ENCODE peak calls at places on chromosomes 6 and 20, in eight cellular contexts. One of them, this sample, is unnamed.

GRCh38 chr20:19074828-19075516 is 137.5 kb upstream of the SLC24A3 start:
- DNase-seq in CD8-positive, alpha-beta T cell: no peak
- DNase-seq in left ventricle myocardium inferior: peak; percentile 19
- DNase-seq in neural progenitor cell: no peak
- DNase-seq in GM12865: peak; percentile 87
- DNase-seq in astrocyte of the spinal cord: no peak
- DNase-seq in endothelial cell: no peak
- DNase-seq in psoas muscle: no peak
- DNase-seq in this sample: peak; percentile 42

GRCh38 chr20:42191140-42191860 is 573.1 kb upstream of the CHD6 start:
- DNase-seq in neural progenitor cell: peak; percentile 26
- DNase-seq in CD8-positive, alpha-beta T cell: no peak
- DNase-seq in astrocyte of the spinal cord: no peak
- DNase-seq in left ventricle myocardium inferior: no peak
- DNase-seq in endothelial cell: no peak
- DNase-seq in GM12865: no peak
- DNase-seq in psoas muscle: no peak
- DNase-seq in this sample: no peak

GRCh38 chr6:15183979-15184378 is 61.9 kb upstream of the JARID2 start:
- DNase-seq in neural progenitor cell: no peak
- DNase-seq in endothelial cell: no peak
- DNase-seq in psoas muscle: no peak
- DNase-seq in GM12865: no peak
- DNase-seq in astrocyte of the spinal cord: no peak
- DNase-seq in CD8-positive, alpha-beta T cell: no peak
- DNase-seq in left ventricle myocardium inferior: no peak
- DNase-seq in this sample: no peak

GRCh38 chr6:138555294-138555988 is 56.1 kb upstream of the NHSL1 start:
- DNase-seq in neural progenitor cell: peak; percentile 44
- DNase-seq in endothelial cell: no peak
- DNase-seq in GM12865: peak; percentile 9
- DNase-seq in psoas muscle: no peak
- DNase-seq in left ventricle myocardium inferior: no peak
- DNase-seq in CD8-positive, alpha-beta T cell: no peak
- DNase-seq in astrocyte of the spinal cord: peak; percentile 45
- DNase-seq in this sample: no peak

GRCh38 chr6:11810039-11810541 is 31.5 kb upstream of the ADTRP start:
- DNase-seq in left ventricle myocardium inferior: peak; percentile 73
- DNase-seq in neural progenitor cell: no peak
- DNase-seq in astrocyte of the spinal cord: peak; percentile 78
- DNase-seq in CD8-positive, alpha-beta T cell: no peak
- DNase-seq in endothelial cell: no peak
- DNase-seq in GM12865: no peak
- DNase-seq in psoas muscle: peak; percentile 64
- DNase-seq in this sample: no peak

GRCh38 chr6:18207949-18208348 is 52.7 kb downstream of the KDM1B start:
- DNase-seq in CD8-positive, alpha-beta T cell: no peak
- DNase-seq in psoas muscle: no peak
- DNase-seq in endothelial cell: no peak
- DNase-seq in GM12865: no peak
- DNase-seq in left ventricle myocardium inferior: no peak
- DNase-seq in neural progenitor cell: no peak
- DNase-seq in astrocyte of the spinal cord: no peak
- DNase-seq in this sample: no peak

GRCh38 chr6:87436435-87436834 is 28.7 kb downstream of the CFAP206 start:
- DNase-seq in GM12865: peak; percentile 73
- DNase-seq in psoas muscle: no peak
- DNase-seq in endothelial cell: peak; percentile 68
- DNase-seq in CD8-positive, alpha-beta T cell: peak; percentile 43
- DNase-seq in astrocyte of the spinal cord: peak; percentile 72
- DNase-seq in neural progenitor cell: peak; percentile 89
- DNase-seq in left ventricle myocardium inferior: no peak
- DNase-seq in this sample: peak; percentile 60

GRCh38 chr6:39772559-39773283 is 19.5 kb upstream of the DAAM2 start:
- DNase-seq in CD8-positive, alpha-beta T cell: no peak
- DNase-seq in astrocyte of the spinal cord: no peak
- DNase-seq in left ventricle myocardium inferior: no peak
- DNase-seq in GM12865: no peak
- DNase-seq in neural progenitor cell: no peak
- DNase-seq in endothelial cell: no peak
- DNase-seq in psoas muscle: no peak
- DNase-seq in this sample: no peak

GRCh38 chr20:48606841-48607543 is 220.8 kb downstream of the PREX1 start:
- DNase-seq in GM12865: no peak
- DNase-seq in endothelial cell: no peak
- DNase-seq in neural progenitor cell: no peak
- DNase-seq in astrocyte of the spinal cord: no peak
- DNase-seq in CD8-positive, alpha-beta T cell: no peak
- DNase-seq in psoas muscle: no peak
- DNase-seq in left ventricle myocardium inferior: no peak
- DNase-seq in this sample: no peak

GRCh38 chr6:139777202-139777970 is 402.9 kb upstream of the CITED2 start:
- DNase-seq in left ventricle myocardium inferior: no peak
- DNase-seq in GM12865: no peak
- DNase-seq in endothelial cell: no peak
- DNase-seq in neural progenitor cell: peak; percentile 46
- DNase-seq in psoas muscle: no peak
- DNase-seq in CD8-positive, alpha-beta T cell: no peak
- DNase-seq in astrocyte of the spinal cord: no peak
- DNase-seq in this sample: no peak

DNA sequence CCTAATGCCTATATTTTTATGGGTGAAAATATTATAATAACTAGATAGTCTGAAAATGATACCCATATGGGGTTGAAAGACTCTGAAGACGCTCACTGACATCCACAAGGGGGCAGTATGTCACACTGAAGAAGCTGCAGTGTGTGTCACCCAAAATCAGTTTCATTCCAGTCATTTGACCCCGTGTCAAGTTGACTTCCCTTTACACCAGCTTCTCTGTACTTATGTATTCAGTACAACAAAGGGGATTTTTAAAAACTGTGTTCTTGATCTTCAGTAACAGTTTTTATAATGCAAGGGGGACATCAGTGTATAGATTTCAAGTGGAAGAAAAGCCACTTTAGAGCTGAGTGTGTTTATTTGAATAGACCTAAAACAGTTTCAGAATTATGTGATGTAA is 19.3 kb downstream of the FAXC start:
- DNase-seq in astrocyte of the spinal cord: peak; percentile 69
- DNase-seq in psoas muscle: no peak
- DNase-seq in left ventricle myocardium inferior: no peak
- DNase-seq in endothelial cell: peak; percentile 54
- DNase-seq in CD8-positive, alpha-beta T cell: peak; percentile 37
- DNase-seq in GM12865: peak; percentile 94
- DNase-seq in neural progenitor cell: peak; percentile 78
- DNase-seq in this sample: peak; percentile 78
- TF ChIP-seq CTCF in astrocyte of the spinal cord: peak; percentile 87
- TF ChIP-seq CTCF in psoas muscle: peak; percentile 62
- TF ChIP-seq CTCF in left ventricle myocardium inferior: peak; percentile 73
- TF ChIP-seq CTCF in endothelial cell: peak; percentile 72
- TF ChIP-seq CTCF in CD8-positive, alpha-beta T cell: peak; percentile 85
- TF ChIP-seq CTCF in GM12865: peak; percentile 83
- TF ChIP-seq CTCF in neural progenitor cell: peak; percentile 83
- TF ChIP-seq CTCF in this sample: peak; percentile 69

GRCh38 chr6:131205891-131206290 is 70.6 kb downstream of the AKAP7 start:
- DNase-seq in GM12865: no peak
- DNase-seq in endothelial cell: no peak
- DNase-seq in left ventricle myocardium inferior: no peak
- DNase-seq in psoas muscle: no peak
- DNase-seq in neural progenitor cell: no peak
- DNase-seq in astrocyte of the spinal cord: no peak
- DNase-seq in CD8-positive, alpha-beta T cell: no peak
- DNase-seq in this sample: no peak
- TF ChIP-seq CTCF in GM12865: no peak
- TF ChIP-seq CTCF in endothelial cell: no peak
- TF ChIP-seq CTCF in left ventricle myocardium inferior: no peak
- TF ChIP-seq CTCF in psoas muscle: no peak
- TF ChIP-seq CTCF in neural progenitor cell: no peak
- TF ChIP-seq CTCF in astrocyte of the spinal cord: no peak
- TF ChIP-seq CTCF in CD8-positive, alpha-beta T cell: no peak
- TF ChIP-seq CTCF in this sample: no peak

GRCh38 chr6:70175770-70176169 is 127.1 kb downstream of the COL9A1 start:
- DNase-seq in endothelial cell: no peak
- DNase-seq in astrocyte of the spinal cord: no peak
- DNase-seq in neural progenitor cell: no peak
- DNase-seq in GM12865: no peak
- DNase-seq in CD8-positive, alpha-beta T cell: no peak
- DNase-seq in left ventricle myocardium inferior: no peak
- DNase-seq in psoas muscle: no peak
- DNase-seq in this sample: no peak

GRCh38 chr6:70172252-70172651 is 130.6 kb downstream of the COL9A1 start:
- DNase-seq in endothelial cell: peak; percentile 8
- DNase-seq in psoas muscle: no peak
- DNase-seq in astrocyte of the spinal cord: no peak
- DNase-seq in GM12865: no peak
- DNase-seq in CD8-positive, alpha-beta T cell: no peak
- DNase-seq in left ventricle myocardium inferior: no peak
- DNase-seq in neural progenitor cell: no peak
- DNase-seq in this sample: no peak

GRCh38 chr6:70180183-70180903 is 122.5 kb downstream of the COL9A1 start:
- DNase-seq in neural progenitor cell: no peak
- DNase-seq in CD8-positive, alpha-beta T cell: no peak
- DNase-seq in astrocyte of the spinal cord: no peak
- DNase-seq in left ventricle myocardium inferior: no peak
- DNase-seq in GM12865: no peak
- DNase-seq in psoas muscle: no peak
- DNase-seq in endothelial cell: no peak
- DNase-seq in this sample: no peak

GRCh38 chr6:70180904-70181599 is 121.8 kb downstream of the COL9A1 start:
- DNase-seq in CD8-positive, alpha-beta T cell: no peak
- DNase-seq in astrocyte of the spinal cord: no peak
- DNase-seq in psoas muscle: no peak
- DNase-seq in endothelial cell: no peak
- DNase-seq in GM12865: peak; percentile 23
- DNase-seq in neural progenitor cell: no peak
- DNase-seq in left ventricle myocardium inferior: no peak
- DNase-seq in this sample: no peak

DNA sequence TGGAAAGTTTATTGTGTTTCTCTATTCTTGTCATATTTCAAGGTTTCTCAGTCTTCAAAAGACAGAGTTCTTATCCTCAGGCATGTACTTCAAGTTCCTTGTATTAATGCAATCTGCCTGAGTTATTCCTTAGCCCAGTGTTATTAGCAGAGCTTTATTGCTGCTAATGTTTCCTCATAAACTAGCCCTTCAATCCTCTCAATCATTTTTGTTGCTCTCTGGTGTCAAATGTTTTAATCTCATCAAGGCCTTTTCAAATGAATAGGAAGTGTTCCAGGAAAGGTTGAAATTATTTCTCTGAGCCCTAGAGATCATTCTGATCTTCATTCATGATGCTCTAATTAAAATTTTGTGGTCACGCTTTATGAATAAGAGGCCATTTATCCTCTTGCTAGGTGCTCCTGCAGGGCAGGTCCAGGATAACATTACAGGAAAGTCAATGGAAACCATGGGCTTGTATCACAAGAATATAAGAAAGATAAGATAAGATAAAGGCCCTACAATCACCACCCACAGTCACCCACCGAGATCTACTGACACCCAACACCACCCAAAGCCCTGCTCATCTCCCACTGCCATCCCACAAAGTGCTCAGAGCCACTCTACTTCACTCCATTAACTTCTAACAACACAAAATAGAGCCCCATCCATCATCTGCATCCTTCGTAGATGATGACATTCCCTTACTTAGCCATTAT is 125.9 kb downstream of the COL9A1 start:
- DNase-seq in psoas muscle: no peak
- DNase-seq in astrocyte of the spinal cord: no peak
- DNase-seq in GM12865: no peak
- DNase-seq in endothelial cell: no peak
- DNase-seq in CD8-positive, alpha-beta T cell: no peak
- DNase-seq in neural progenitor cell: no peak
- DNase-seq in left ventricle myocardium inferior: no peak
- DNase-seq in this sample: no peak
- TF ChIP-seq CTCF in psoas muscle: no peak
- TF ChIP-seq CTCF in astrocyte of the spinal cord: no peak
- TF ChIP-seq CTCF in GM12865: no peak
- TF ChIP-seq CTCF in endothelial cell: no peak
- TF ChIP-seq CTCF in CD8-positive, alpha-beta T cell: no peak
- TF ChIP-seq CTCF in neural progenitor cell: no peak
- TF ChIP-seq CTCF in left ventricle myocardium inferior: no peak
- TF ChIP-seq CTCF in this sample: no peak

GRCh38 chr20:63539441-63540370 is 2.5 kb upstream of the PTK6 start:
- DNase-seq in GM12865: no peak
- DNase-seq in endothelial cell: no peak
- DNase-seq in left ventricle myocardium inferior: no peak
- DNase-seq in psoas muscle: no peak
- DNase-seq in CD8-positive, alpha-beta T cell: no peak
- DNase-seq in neural progenitor cell: no peak
- DNase-seq in astrocyte of the spinal cord: no peak
- DNase-seq in this sample: no peak

GRCh38 chr20:63537525-63538203 is 488 bp upstream of the PTK6 start:
- DNase-seq in left ventricle myocardium inferior: peak; percentile 85
- DNase-seq in endothelial cell: peak; percentile 87
- DNase-seq in psoas muscle: peak; percentile 86
- DNase-seq in astrocyte of the spinal cord: peak; percentile 80
- DNase-seq in neural progenitor cell: peak; percentile 95
- DNase-seq in GM12865: peak; percentile 99
- DNase-seq in CD8-positive, alpha-beta T cell: peak; percentile 92
- DNase-seq in this sample: peak; percentile 100

GRCh38 chr20:63539092-63539430 is 1.9 kb upstream of the PTK6 start:
- DNase-seq in GM12865: no peak
- DNase-seq in endothelial cell: no peak
- DNase-seq in astrocyte of the spinal cord: no peak
- DNase-seq in neural progenitor cell: no peak
- DNase-seq in left ventricle myocardium inferior: no peak
- DNase-seq in psoas muscle: no peak
- DNase-seq in CD8-positive, alpha-beta T cell: no peak
- DNase-seq in this sample: no peak

GRCh38 chr20:63536997-63537524 is at the start of gene PTK6:
- DNase-seq in astrocyte of the spinal cord: no peak
- DNase-seq in left ventricle myocardium inferior: peak; percentile 57
- DNase-seq in CD8-positive, alpha-beta T cell: no peak
- DNase-seq in GM12865: peak; percentile 72
- DNase-seq in endothelial cell: no peak
- DNase-seq in psoas muscle: peak; percentile 50
- DNase-seq in neural progenitor cell: no peak
- DNase-seq in this sample: peak; percentile 83

DNA sequence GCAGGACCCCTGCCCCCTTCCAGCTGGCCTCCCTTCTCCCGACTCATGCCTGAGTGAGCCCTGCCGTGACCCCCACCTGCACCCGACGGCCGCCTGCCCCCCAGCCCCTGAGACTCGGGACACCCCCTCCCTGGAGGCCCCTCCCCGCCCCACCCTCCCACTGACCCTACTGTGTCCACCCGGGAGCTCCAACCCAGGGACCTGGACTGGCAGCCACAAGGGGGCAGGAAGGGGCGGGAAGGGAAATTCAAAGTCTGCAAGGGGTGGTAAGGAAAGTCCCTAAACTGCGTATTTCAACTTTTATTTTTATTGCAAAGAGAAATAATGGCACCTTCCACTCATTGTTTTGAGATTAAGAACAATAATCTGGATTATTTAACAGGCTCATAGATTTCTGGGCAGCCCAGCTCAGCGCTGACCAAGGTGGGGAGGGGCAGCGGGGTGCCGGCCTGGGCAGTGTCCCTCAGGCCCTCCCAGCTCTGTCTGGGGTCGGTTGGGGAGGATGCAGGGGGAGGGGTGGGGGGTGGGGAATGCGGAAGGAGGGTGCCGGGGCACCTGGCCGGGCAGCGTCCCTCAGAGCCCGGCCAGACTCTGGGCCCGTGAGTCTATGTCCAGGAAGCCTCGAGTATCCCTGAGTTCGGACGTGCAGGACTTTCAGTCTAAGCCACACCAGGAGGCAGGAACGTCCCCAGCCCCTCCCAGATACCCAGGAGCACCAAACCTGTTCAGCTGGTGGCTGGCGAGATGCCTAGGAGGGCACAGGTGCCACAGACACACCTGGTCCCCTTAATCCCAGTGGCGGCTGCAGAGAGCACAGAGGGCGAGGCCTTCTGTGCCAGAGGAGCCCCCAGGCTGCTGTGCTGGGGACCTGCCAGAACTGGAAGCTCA is 1.3 kb upstream of the PTK6 start:
- DNase-seq in psoas muscle: no peak
- DNase-seq in CD8-positive, alpha-beta T cell: peak; percentile 35
- DNase-seq in GM12865: peak; percentile 63
- DNase-seq in astrocyte of the spinal cord: no peak
- DNase-seq in endothelial cell: peak; percentile 61
- DNase-seq in left ventricle myocardium inferior: no peak
- DNase-seq in neural progenitor cell: no peak
- DNase-seq in this sample: no peak
- TF ChIP-seq CTCF in psoas muscle: no peak
- TF ChIP-seq CTCF in CD8-positive, alpha-beta T cell: peak; percentile 37
- TF ChIP-seq CTCF in GM12865: no peak
- TF ChIP-seq CTCF in astrocyte of the spinal cord: no peak
- TF ChIP-seq CTCF in endothelial cell: peak; percentile 46
- TF ChIP-seq CTCF in left ventricle myocardium inferior: peak; percentile 42
- TF ChIP-seq CTCF in neural progenitor cell: peak; percentile 33
- TF ChIP-seq CTCF in this sample: peak; percentile 34

This sample was measured in GM20000.